ENCODE peak calls at places on chromosomes 1 and 21, in six cellular contexts. E is stimulated activated CD4-positive, alpha-beta T cell treated with anti-CD3 and anti-CD28 coated beads, Interleukin-15, amount 100 ng/mL, for 24 hours; N is aorta; Y is midbrain; O is NCI-H1105; V is stimulated activated CD8-positive, alpha-beta memory T cell treated with anti-CD3 and anti-CD28 coated beads, Interleukin-4, amount 100 ng/mL, for 1 hour. J is an unnamed sample.
A peak's percentile ranks its signal among the peaks of the same experiment; 100 is the strongest.

GRCh38 chr1:165647970-165648369 is 16.9 kb downstream of the MGST3 start:
- DNase-seq in V (no peak), N (no peak), Y (no peak), O (no peak), E (no peak), J (peak; percentile 14)

GRCh38 chr1:164310166-164310565 is 248.8 kb upstream of the PBX1 start:
- DNase-seq in Y (no peak), E (no peak), O (no peak), N (no peak), V (no peak), J (no peak)

GRCh38 chr1:152110860-152111514 is 4.3 kb downstream of the TCHH start:
- DNase-seq in O (peak; percentile 65), N (peak; percentile 50), Y (no peak), E (peak; percentile 57), V (no peak), J (peak; percentile 48)

GRCh38 chr21:38277501-38278111 is 20.8 kb downstream of the KCNJ15 start:
- DNase-seq in O (no peak), N (peak; percentile 74), V (no peak), Y (no peak), E (peak; percentile 27), J (peak; percentile 98)

GRCh38 chr1:218880484-218881060 is 293.1 kb upstream of the LYPLAL1 start:
- DNase-seq in E (no peak), Y (no peak), O (no peak), N (no peak), V (no peak), J (no peak)

GRCh38 chr1:178933709-178934573 is 63.1 kb upstream of the ANGPTL1 start:
- DNase-seq in N (no peak), V (no peak), O (no peak), E (no peak), Y (no peak), J (no peak)

GRCh38 chr1:185008746-185009360 is 34.5 kb upstream of the NIBAN1 start:
- DNase-seq in V (no peak), N (no peak), Y (no peak), E (no peak), O (no peak), J (no peak)

GRCh38 chr1:64769971-64770370 is 25.1 kb downstream of the RAVER2 start:
- DNase-seq in O (no peak), E (no peak), V (no peak), Y (no peak), N (no peak), J (no peak)

GRCh38 chr1:234627009-234627950 is 17.3 kb upstream of the IRF2BP2 start:
- DNase-seq in Y (no peak), E (no peak), V (no peak), O (no peak), N (no peak), J (no peak)

GRCh38 chr1:44049839-44050238 is 18.6 kb upstream of the SLC6A9 start:
- DNase-seq in N (no peak), O (no peak), Y (no peak), V (no peak), E (no peak), J (peak; percentile 88)

GRCh38 chr21:43867936-43868335 is 2.9 kb downstream of the AGPAT3 start:
- DNase-seq in V (no peak), E (no peak), Y (no peak), N (no peak), O (no peak), J (no peak)

GRCh38 chr1:66576645-66577044 is 42.7 kb downstream of the SGIP1 start:
- DNase-seq in E (no peak), V (no peak), Y (no peak), N (no peak), O (peak; percentile 25), J (peak; percentile 63)

GRCh38 chr1:222844108-222844779 is 29.4 kb downstream of the DISP1 start:
- DNase-seq in E (no peak), Y (no peak), O (no peak), N (no peak), V (no peak), J (no peak)

GRCh38 chr1:37113285-37113684 is 79.0 kb upstream of the GRIK3 start:
- DNase-seq in V (no peak), O (no peak), Y (no peak), E (no peak), N (no peak), J (no peak)

GRCh38 chr21:44701541-44701940 is 4.6 kb downstream of the KRTAP10-12 start:
- DNase-seq in O (no peak), Y (no peak), N (no peak), E (no peak), V (no peak), J (no peak)

GRCh38 chr1:6347641-6348487 is 45.7 kb downstream of the ACOT7 start:
- DNase-seq in E (peak; percentile 70), N (no peak), O (no peak), V (peak; percentile 45), Y (no peak), J (peak; percentile 48)

GRCh38 chr1:201745023-201745422 is 83.9 kb upstream of the IPO9 start:
- DNase-seq in V (no peak), E (no peak), O (no peak), Y (no peak), N (no peak), J (no peak)

GRCh38 chr1:110634455-110635281 is 28.5 kb upstream of the KCNA2 start:
- DNase-seq in O (no peak), V (peak; percentile 37), E (peak; percentile 87), Y (peak; percentile 74), N (peak; percentile 89), J (peak; percentile 95)

GRCh38 chr1:5959667-5960230 is 32.5 kb downstream of the NPHP4 start:
- DNase-seq in V (no peak), E (no peak), Y (no peak), N (no peak), O (no peak), J (no peak)

GRCh38 chr1:159859757-159860156 is 2.7 kb downstream of the VSIG8 start:
- DNase-seq in Y (no peak), N (no peak), V (no peak), O (no peak), E (no peak), J (no peak)

GRCh38 chr21:44999428-44999971 is 59.7 kb downstream of the SLX9 start:
- DNase-seq in E (no peak), V (no peak), N (peak; percentile 32), O (no peak), Y (no peak), J (no peak)

GRCh38 chr21:42121792-42122191 is 50.7 kb downstream of the UMODL1 start:
- DNase-seq in E (no peak), O (no peak), V (no peak), Y (no peak), N (peak; percentile 27), J (no peak)

GRCh38 chr21:40681164-40681859 is 165.6 kb downstream of the DSCAM start:
- DNase-seq in V (no peak), Y (peak; percentile 48), O (peak; percentile 73), E (no peak), N (no peak), J (no peak)

GRCh38 chr1:59703226-59703917 is 111.4 kb upstream of the HOOK1 start:
- DNase-seq in V (no peak), O (no peak), N (no peak), Y (no peak), E (no peak), J (peak; percentile 60)

GRCh38 chr1:226475112-226475511 is 67.2 kb upstream of the PARP1 start:
- DNase-seq in O (no peak), N (no peak), V (no peak), Y (no peak), E (no peak), J (no peak)

GRCh38 chr1:218557731-218558130 is 212.6 kb downstream of the TGFB2 start:
- DNase-seq in N (no peak), E (no peak), V (no peak), O (peak; percentile 87), Y (peak; percentile 15), J (peak; percentile 33)

GRCh38 chr1:245484176-245484575 is 329.4 kb downstream of the KIF26B start:
- DNase-seq in E (no peak), Y (no peak), V (no peak), O (no peak), N (no peak), J (no peak)

GRCh38 chr1:224333309-224333926 is 3.4 kb upstream of the NVL start:
- DNase-seq in O (peak; percentile 45), Y (peak; percentile 74), V (no peak), E (no peak), N (no peak), J (peak; percentile 67)

GRCh38 chr1:219373616-219373935 is 199.9 kb downstream of the LYPLAL1 start:
- DNase-seq in V (no peak), O (no peak), Y (no peak), E (no peak), N (no peak), J (no peak)

GRCh38 chr1:247172956-247173355 is 1.1 kb upstream of the ZNF124 start:
- DNase-seq in V (no peak), Y (no peak), E (no peak), N (no peak), O (no peak), J (no peak)

GRCh38 chr1:32993215-32993566 is 28.6 kb upstream of the RNF19B start:
- DNase-seq in E (no peak), O (no peak), Y (no peak), V (no peak), N (no peak), J (no peak)

GRCh38 chr1:64861611-64862010 is 104.7 kb downstream of the JAK1 start:
- DNase-seq in N (no peak), V (no peak), O (no peak), E (no peak), Y (no peak), J (peak; percentile 31)

GRCh38 chr1:71667224-71667623 is 586.4 kb upstream of the ZRANB2 start:
- DNase-seq in Y (no peak), E (no peak), O (peak; percentile 48), N (no peak), V (no peak), J (no peak)

GRCh38 chr1:8814870-8815269 is 2.6 kb downstream of the RERE start:
- DNase-seq in N (no peak), E (no peak), O (no peak), Y (peak; percentile 57), V (no peak), J (no peak)

GRCh38 chr1:241007668-241008067 is 349.3 kb downstream of the RGS7 start:
- DNase-seq in N (no peak), O (no peak), Y (no peak), E (no peak), V (no peak), J (no peak)

GRCh38 chr1:71154454-71154853 is 73.6 kb upstream of the ZRANB2 start:
- DNase-seq in E (no peak), N (no peak), O (no peak), Y (no peak), V (no peak), J (no peak)

GRCh38 chr1:180167021-180167701 is 12.5 kb downstream of the QSOX1 start:
- DNase-seq in E (no peak), O (peak; percentile 5), V (no peak), N (no peak), Y (no peak), J (no peak)

GRCh38 chr1:147834810-147835209 is 67.8 kb upstream of the GJA8 start:
- DNase-seq in V (no peak), E (no peak), O (no peak), Y (no peak), N (no peak), J (no peak)

GRCh38 chr21:18499761-18500376 is 96.3 kb upstream of the TMPRSS15 start:
- DNase-seq in N (no peak), O (peak; percentile 54), V (no peak), E (peak; percentile 56), Y (peak; percentile 34), J (peak; percentile 11)

J was measured in RPMI7951.